ENCODE peak calls at places on chromosomes 13 and 19, in seven cellular contexts. E is astrocyte of the cerebellum, Y is neural crest cell, R is tibial artery, S is mucosa of descending colon, I is GM13976, A is fibroblast of pulmonary artery. K is an unnamed sample.

GRCh38 chr13:109868583-109869311 is 82.4 kb upstream of the IRS2 start:
- DNase-seq in E (no peak), Y (no peak), R (no peak), S (no peak), I (no peak), A (peak), K (no peak)

GRCh38 chr19:10286803-10287737 is at the start of gene ICAM4:
- DNase-seq in E (no peak), Y (no peak), R (no peak), S (peak), I (peak), A (peak), K (no peak)

GRCh38 chr19:1764293-1764683 is 11.0 kb downstream of the ONECUT3 start:
- DNase-seq in E (no peak), Y (no peak), R (no peak), S (no peak), I (no peak), A (no peak), K (no peak)

GRCh38 chr19:51607077-51607476 is 23.1 kb downstream of the SIGLEC5 start:
- DNase-seq in E (no peak), Y (no peak), R (no peak), S (peak), I (peak), A (no peak), K (no peak)

GRCh38 chr19:18479964-18480723 is 41.7 kb downstream of the ELL start:
- DNase-seq in E (no peak), Y (no peak), R (peak), S (peak), I (no peak), A (peak), K (no peak)

GRCh38 chr19:19423322-19423721 is 17.8 kb downstream of the GATAD2A start:
- DNase-seq in E (no peak), Y (no peak), R (peak), S (no peak), I (no peak), A (no peak), K (no peak)

GRCh38 chr19:19615086-19615485 is 3.4 kb downstream of the PBX4 start:
- DNase-seq in E (no peak), Y (no peak), R (no peak), S (no peak), I (no peak), A (no peak), K (no peak)

GRCh38 chr19:56663931-56664500 is 7.5 kb downstream of the ZNF835 start:
- DNase-seq in E (no peak), Y (no peak), R (no peak), S (no peak), I (no peak), A (no peak), K (no peak)

GRCh38 chr13:60431108-60431700 is 34.2 kb downstream of the TDRD3 start:
- DNase-seq in E (peak), Y (no peak), R (no peak), S (peak), I (no peak), A (peak), K (peak)

GRCh38 chr19:17754634-17755532 is 3.6 kb downstream of the FCHO1 start:
- DNase-seq in E (no peak), Y (no peak), R (no peak), S (no peak), I (peak), A (no peak), K (no peak)

GRCh38 chr13:19927117-19927734 is 31.3 kb upstream of the ZMYM2 start:
- DNase-seq in E (peak), Y (no peak), R (no peak), S (no peak), I (peak), A (peak), K (peak)

GRCh38 chr13:24740014-24740890 is 23.7 kb upstream of the RNF17 start:
- DNase-seq in E (no peak), Y (no peak), R (no peak), S (no peak), I (no peak), A (no peak), K (no peak)

GRCh38 chr13:21075303-21076264 is 14.2 kb upstream of the LATS2 start:
- DNase-seq in E (no peak), Y (peak), R (peak), S (peak), I (peak), A (no peak), K (peak)

GRCh38 chr19:38799104-38799503 is 10.1 kb downstream of the LGALS7B start:
- DNase-seq in E (no peak), Y (no peak), R (no peak), S (no peak), I (no peak), A (no peak), K (no peak)

GRCh38 chr19:33235996-33236350 is 10.3 kb upstream of the SLC7A10 start:
- DNase-seq in E (no peak), Y (no peak), R (no peak), S (no peak), I (no peak), A (no peak), K (no peak)

GRCh38 chr19:34359954-34360315 is 5.1 kb upstream of the GPI start:
- DNase-seq in E (no peak), Y (no peak), R (no peak), S (no peak), I (no peak), A (no peak), K (no peak)

GRCh38 chr13:37929308-37929707 is 59.7 kb upstream of the TRPC4 start:
- DNase-seq in E (no peak), Y (no peak), R (no peak), S (no peak), I (no peak), A (no peak), K (no peak)

GRCh38 chr13:34654682-34655081 is 287.4 kb upstream of the NBEA start:
- DNase-seq in E (no peak), Y (no peak), R (no peak), S (no peak), I (no peak), A (no peak), K (peak)

GRCh38 chr13:25687622-25688225 is 315.9 kb downstream of the ATP8A2 start:
- DNase-seq in E (peak), Y (no peak), R (no peak), S (peak), I (no peak), A (peak), K (peak)

GRCh38 chr13:79434578-79434977 is 28.5 kb upstream of the RBM26 start:
- DNase-seq in E (no peak), Y (no peak), R (no peak), S (no peak), I (no peak), A (peak), K (peak)

GRCh38 chr19:11931051-11931450 is 6.1 kb downstream of the ZNF700 start:
- DNase-seq in E (no peak), Y (no peak), R (no peak), S (peak), I (no peak), A (no peak), K (no peak)

GRCh38 chr19:46967578-46968018 is 52.0 kb upstream of the NPAS1 start:
- DNase-seq in E (no peak), Y (no peak), R (no peak), S (peak), I (no peak), A (no peak), K (no peak)

GRCh38 chr19:10690351-10690781 is 10.9 kb upstream of the QTRT1 start:
- DNase-seq in E (no peak), Y (no peak), R (peak), S (no peak), I (no peak), A (peak), K (no peak)

GRCh38 chr13:84481958-84482357 is 599.7 kb upstream of the SLITRK1 start:
- DNase-seq in E (peak), Y (no peak), R (no peak), S (no peak), I (no peak), A (peak), K (peak)

GRCh38 chr13:97506511-97506910 is 72.5 kb downstream of the RAP2A start:
- DNase-seq in E (no peak), Y (no peak), R (no peak), S (peak), I (no peak), A (peak), K (no peak)

GRCh38 chr13:27043013-27043412 is 128.6 kb downstream of the USP12 start:
- DNase-seq in E (peak), Y (no peak), R (no peak), S (peak), I (no peak), A (peak), K (peak)

GRCh38 chr13:110340812-110341444 is 33.8 kb downstream of the COL4A2 start:
- DNase-seq in E (no peak), Y (no peak), R (peak), S (peak), I (peak), A (peak), K (peak)

GRCh38 chr13:113421673-113422270 is 31.5 kb downstream of the ADPRHL1 start:
- DNase-seq in E (peak), Y (no peak), R (no peak), S (peak), I (no peak), A (peak), K (peak)

GRCh38 chr13:72651196-72651595 is 76.2 kb downstream of the MZT1 start:
- DNase-seq in E (no peak), Y (no peak), R (no peak), S (no peak), I (no peak), A (peak), K (no peak)

GRCh38 chr19:38224014-38224862 is at the start of gene DPF1:
- DNase-seq in E (no peak), Y (peak), R (no peak), S (no peak), I (peak), A (peak), K (peak)

GRCh38 chr13:100235311-100235901 is 146.5 kb downstream of the PCCA start:
- DNase-seq in E (peak), Y (peak), R (no peak), S (peak), I (peak), A (peak), K (peak)

GRCh38 chr19:35436477-35437141 is 11.4 kb upstream of the FFAR2 start:
- DNase-seq in E (no peak), Y (no peak), R (no peak), S (peak), I (peak), A (peak), K (no peak)

GRCh38 chr13:77994166-77994565 is 75.5 kb upstream of the EDNRB start:
- DNase-seq in E (no peak), Y (no peak), R (no peak), S (no peak), I (no peak), A (no peak), K (no peak)

GRCh38 chr13:98565726-98566577 is 11.0 kb downstream of the STK24 start:
- DNase-seq in E (no peak), Y (no peak), R (peak), S (peak), I (no peak), A (no peak), K (no peak)

GRCh38 chr19:50512112-50512998 is 1.4 kb downstream of the ASPDH start:
- DNase-seq in E (no peak), Y (no peak), R (peak), S (peak), I (no peak), A (no peak), K (no peak)

GRCh38 chr13:52849727-52850395 is 1.4 kb upstream of the PCDH8 start:
- DNase-seq in E (no peak), Y (no peak), R (no peak), S (no peak), I (no peak), A (no peak), K (no peak)

GRCh38 chr13:58119351-58119750 is 487.8 kb downstream of the PCDH17 start:
- DNase-seq in E (no peak), Y (no peak), R (no peak), S (no peak), I (no peak), A (no peak), K (no peak)

GRCh38 chr19:41570639-41571112 is 5.3 kb upstream of the CEACAM21 start:
- DNase-seq in E (peak), Y (peak), R (peak), S (peak), I (peak), A (peak), K (peak)
- TF ChIP-seq CTCF in E (peak), Y (peak), R (peak), S (peak), I (peak), A (peak), K (peak)

GRCh38 chr13:49792550-49793324 is at the start of gene KPNA3:
- DNase-seq in E (peak), Y (peak), R (peak), S (peak), I (peak), A (peak), K (peak)
- TF ChIP-seq CTCF in E (no peak), Y (no peak), R (peak), S (peak), I (peak), A (no peak), K (no peak)

GRCh38 chr13:111589992-111590391 is 269.6 kb downstream of the TEX29 start:
- DNase-seq in E (no peak), Y (no peak), R (no peak), S (no peak), I (no peak), A (no peak), K (no peak)

GRCh38 chr13:111584101-111584500 is 263.7 kb downstream of the TEX29 start:
- DNase-seq in E (no peak), Y (no peak), R (no peak), S (peak), I (no peak), A (no peak), K (no peak)

GRCh38 chr13:111589321-111589720 is 268.9 kb downstream of the TEX29 start:
- DNase-seq in E (no peak), Y (no peak), R (no peak), S (no peak), I (no peak), A (no peak), K (no peak)

GRCh38 chr13:111586291-111586690 is 265.8 kb downstream of the TEX29 start:
- DNase-seq in E (no peak), Y (no peak), R (no peak), S (no peak), I (no peak), A (no peak), K (no peak)

GRCh38 chr13:111587249-111587648 is 266.8 kb downstream of the TEX29 start:
- DNase-seq in E (no peak), Y (no peak), R (no peak), S (no peak), I (no peak), A (no peak), K (no peak)
- TF ChIP-seq CTCF in E (no peak), Y (no peak), R (no peak), S (no peak), I (no peak), A (no peak), K (no peak)

GRCh38 chr19:8005534-8006256 is at the start of gene ELAVL1:
- DNase-seq in E (peak), Y (peak), R (peak), S (peak), I (peak), A (peak), K (peak)
- TF ChIP-seq CTCF in E (no peak), Y (no peak), R (no peak), S (no peak), I (no peak), A (no peak), K (no peak)

GRCh38 chr19:32233091-32233490 is 112.3 kb upstream of the ZNF507 start:
- DNase-seq in E (no peak), Y (no peak), R (no peak), S (no peak), I (no peak), A (no peak), K (no peak)

GRCh38 chr19:32231691-32232090 is 113.7 kb upstream of the ZNF507 start:
- DNase-seq in E (no peak), Y (no peak), R (no peak), S (no peak), I (no peak), A (no peak), K (no peak)

GRCh38 chr19:32231020-32231419 is 114.4 kb upstream of the ZNF507 start:
- DNase-seq in E (no peak), Y (no peak), R (no peak), S (no peak), I (no peak), A (no peak), K (no peak)

GRCh38 chr19:32232449-32232848 is 113.0 kb upstream of the ZNF507 start:
- DNase-seq in E (no peak), Y (no peak), R (no peak), S (no peak), I (no peak), A (no peak), K (no peak)

GRCh38 chr19:32230441-32230840 is 115.0 kb upstream of the ZNF507 start:
- DNase-seq in E (no peak), Y (no peak), R (no peak), S (no peak), I (no peak), A (no peak), K (no peak)
- TF ChIP-seq CTCF in E (no peak), Y (no peak), R (no peak), S (no peak), I (no peak), A (no peak), K (no peak)

GRCh38 chr19:5480427-5480836 is 25.2 kb downstream of the ZNRF4 start:
- DNase-seq in E (no peak), Y (peak), R (no peak), S (peak), I (peak), A (peak), K (no peak)
- TF ChIP-seq CTCF in E (peak), Y (peak), R (peak), S (no peak), I (peak), A (peak), K (peak)

GRCh38 chr19:40225440-40226305 is 816 bp downstream of the CCNP start:
- DNase-seq in E (no peak), Y (no peak), R (no peak), S (no peak), I (no peak), A (no peak), K (peak)
- TF ChIP-seq CTCF in E (peak), Y (no peak), R (no peak), S (no peak), I (no peak), A (no peak), K (peak)

DNA sequence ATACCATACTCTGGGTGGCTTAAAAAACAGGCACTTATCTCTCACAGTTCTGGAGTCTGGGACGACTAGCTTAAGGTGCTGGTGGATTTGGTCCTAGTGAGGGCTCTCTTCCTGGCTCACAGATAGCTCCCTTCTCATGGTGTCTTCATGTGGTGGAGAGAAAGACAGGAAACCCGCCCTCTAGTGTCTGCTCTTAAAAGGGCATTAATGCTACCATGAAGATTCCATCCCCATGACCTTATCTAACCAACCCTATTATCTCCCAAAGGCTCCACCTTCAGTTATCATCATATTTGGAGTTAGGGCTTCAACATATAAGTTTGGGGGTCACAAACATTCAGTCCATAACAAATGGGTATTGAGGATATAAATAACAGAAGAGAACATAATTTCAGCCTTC is 139.4 kb downstream of the HS6ST3 start:
- DNase-seq in E (no peak), Y (no peak), R (no peak), S (peak), I (no peak), A (peak), K (no peak)
- TF ChIP-seq CTCF in E (peak), Y (peak), R (no peak), S (no peak), I (peak), A (peak), K (peak)

GRCh38 chr19:6279620-6279930 is 200 bp downstream of the MLLT1 start:
- DNase-seq in E (no peak), Y (no peak), R (no peak), S (no peak), I (no peak), A (no peak), K (no peak)
- TF ChIP-seq CTCF in E (no peak), Y (no peak), R (no peak), S (no peak), I (no peak), A (no peak), K (no peak)

GRCh38 chr19:3823345-3823704 is 37.1 kb upstream of the MATK start:
- DNase-seq in E (no peak), Y (no peak), R (no peak), S (no peak), I (no peak), A (no peak), K (no peak)

GRCh38 chr19:3821156-3821555 is 35.0 kb upstream of the MATK start:
- DNase-seq in E (no peak), Y (no peak), R (no peak), S (no peak), I (no peak), A (no peak), K (no peak)

GRCh38 chr19:3825286-3825956 is 39.2 kb upstream of the MATK start:
- DNase-seq in E (no peak), Y (no peak), R (no peak), S (no peak), I (no peak), A (no peak), K (no peak)

GRCh38 chr19:3821857-3822364 is 35.7 kb upstream of the MATK start:
- DNase-seq in E (no peak), Y (peak), R (peak), S (peak), I (peak), A (peak), K (peak)

GRCh38 chr19:3822683-3823344 is 36.6 kb upstream of the MATK start:
- DNase-seq in E (no peak), Y (no peak), R (no peak), S (no peak), I (no peak), A (no peak), K (no peak)
- TF ChIP-seq CTCF in E (no peak), Y (no peak), R (no peak), S (no peak), I (no peak), A (no peak), K (no peak)